ENCODE peak calls at places on chromosomes 7 and 10, in nine cellular contexts. One of them, this sample, is unnamed.

GRCh38 chr7:22325671-22326070 is 31.3 kb downstream of the RAPGEF5 start:
- DNase-seq in HL-60: no peak
- DNase-seq in left ventricle myocardium inferior: no peak
- DNase-seq in lung: no peak
- DNase-seq in naive thymus-derived CD4-positive, alpha-beta T cell: no peak
- DNase-seq in kidney epithelial cell: no peak
- DNase-seq in CD4-positive, CD25-positive, alpha-beta regulatory T cell: no peak
- DNase-seq in H7: no peak
- DNase-seq in GM23338: no peak
- DNase-seq in this sample: no peak

GRCh38 chr10:114024876-114025609 is 18.6 kb upstream of the ADRB1 start:
- DNase-seq in HL-60: peak; percentile 94
- DNase-seq in left ventricle myocardium inferior: no peak
- DNase-seq in lung: no peak
- DNase-seq in naive thymus-derived CD4-positive, alpha-beta T cell: peak; percentile 32
- DNase-seq in kidney epithelial cell: no peak
- DNase-seq in CD4-positive, CD25-positive, alpha-beta regulatory T cell: no peak
- DNase-seq in H7: no peak
- DNase-seq in GM23338: no peak
- DNase-seq in this sample: peak; percentile 20

GRCh38 chr7:35035511-35035921 is 1.8 kb downstream of the DPY19L1 start:
- DNase-seq in HL-60: no peak
- DNase-seq in left ventricle myocardium inferior: no peak
- DNase-seq in lung: no peak
- DNase-seq in naive thymus-derived CD4-positive, alpha-beta T cell: peak; percentile 29
- DNase-seq in kidney epithelial cell: no peak
- DNase-seq in CD4-positive, CD25-positive, alpha-beta regulatory T cell: peak; percentile 42
- DNase-seq in H7: peak; percentile 56
- DNase-seq in GM23338: peak; percentile 60
- DNase-seq in this sample: peak; percentile 54

GRCh38 chr7:131034166-131034881 is 293.4 kb upstream of the MKLN1 start:
- DNase-seq in HL-60: no peak
- DNase-seq in left ventricle myocardium inferior: no peak
- DNase-seq in lung: no peak
- DNase-seq in naive thymus-derived CD4-positive, alpha-beta T cell: no peak
- DNase-seq in kidney epithelial cell: no peak
- DNase-seq in CD4-positive, CD25-positive, alpha-beta regulatory T cell: no peak
- DNase-seq in H7: no peak
- DNase-seq in GM23338: no peak
- DNase-seq in this sample: no peak

GRCh38 chr10:73635781-73636180 is 5.5 kb downstream of the MYOZ1 start:
- DNase-seq in HL-60: no peak
- DNase-seq in left ventricle myocardium inferior: no peak
- DNase-seq in lung: no peak
- DNase-seq in naive thymus-derived CD4-positive, alpha-beta T cell: no peak
- DNase-seq in kidney epithelial cell: no peak
- DNase-seq in CD4-positive, CD25-positive, alpha-beta regulatory T cell: no peak
- DNase-seq in H7: peak; percentile 13
- DNase-seq in GM23338: no peak
- DNase-seq in this sample: no peak

GRCh38 chr7:148084138-148084537 is 506.4 kb upstream of the C7orf33 start:
- DNase-seq in HL-60: peak; percentile 45
- DNase-seq in left ventricle myocardium inferior: no peak
- DNase-seq in lung: no peak
- DNase-seq in naive thymus-derived CD4-positive, alpha-beta T cell: no peak
- DNase-seq in kidney epithelial cell: no peak
- DNase-seq in CD4-positive, CD25-positive, alpha-beta regulatory T cell: no peak
- DNase-seq in H7: peak; percentile 56
- DNase-seq in GM23338: peak; percentile 66
- DNase-seq in this sample: peak; percentile 19

GRCh38 chr10:110492069-110492782 is 5.5 kb upstream of the DUSP5 start:
- DNase-seq in HL-60: no peak
- DNase-seq in left ventricle myocardium inferior: no peak
- DNase-seq in lung: no peak
- DNase-seq in naive thymus-derived CD4-positive, alpha-beta T cell: no peak
- DNase-seq in kidney epithelial cell: no peak
- DNase-seq in CD4-positive, CD25-positive, alpha-beta regulatory T cell: no peak
- DNase-seq in H7: no peak
- DNase-seq in GM23338: no peak
- DNase-seq in this sample: no peak

GRCh38 chr7:37476428-37476827 is 27.8 kb upstream of the ELMO1 start:
- DNase-seq in HL-60: no peak
- DNase-seq in left ventricle myocardium inferior: no peak
- DNase-seq in lung: no peak
- DNase-seq in naive thymus-derived CD4-positive, alpha-beta T cell: no peak
- DNase-seq in kidney epithelial cell: no peak
- DNase-seq in CD4-positive, CD25-positive, alpha-beta regulatory T cell: no peak
- DNase-seq in H7: no peak
- DNase-seq in GM23338: no peak
- DNase-seq in this sample: no peak

GRCh38 chr7:31633894-31634494 is 53.0 kb upstream of the PPP1R17 start:
- DNase-seq in HL-60: peak; percentile 35
- DNase-seq in left ventricle myocardium inferior: no peak
- DNase-seq in lung: peak; percentile 44
- DNase-seq in naive thymus-derived CD4-positive, alpha-beta T cell: no peak
- DNase-seq in kidney epithelial cell: peak; percentile 9
- DNase-seq in CD4-positive, CD25-positive, alpha-beta regulatory T cell: no peak
- DNase-seq in H7: peak; percentile 66
- DNase-seq in GM23338: peak; percentile 86
- DNase-seq in this sample: peak; percentile 77

GRCh38 chr10:110274072-110274627 is 30.6 kb downstream of the SMNDC1 start:
- DNase-seq in HL-60: no peak
- DNase-seq in left ventricle myocardium inferior: no peak
- DNase-seq in lung: no peak
- DNase-seq in naive thymus-derived CD4-positive, alpha-beta T cell: no peak
- DNase-seq in kidney epithelial cell: no peak
- DNase-seq in CD4-positive, CD25-positive, alpha-beta regulatory T cell: no peak
- DNase-seq in H7: no peak
- DNase-seq in GM23338: peak; percentile 18
- DNase-seq in this sample: no peak

GRCh38 chr7:44945479-44945878 is 33.3 kb downstream of the MYO1G start:
- DNase-seq in HL-60: no peak
- DNase-seq in left ventricle myocardium inferior: no peak
- DNase-seq in lung: no peak
- DNase-seq in naive thymus-derived CD4-positive, alpha-beta T cell: no peak
- DNase-seq in kidney epithelial cell: no peak
- DNase-seq in CD4-positive, CD25-positive, alpha-beta regulatory T cell: no peak
- DNase-seq in H7: no peak
- DNase-seq in GM23338: no peak
- DNase-seq in this sample: no peak
- H3K27me3 ChIP-seq in HL-60: no peaks in the 10 kb centered on the region
- H3K27me3 ChIP-seq in left ventricle myocardium inferior: peaks cover 9% of the 10 kb centered on the region
- H3K27me3 ChIP-seq in lung: no peaks in the 10 kb centered on the region
- H3K27me3 ChIP-seq in naive thymus-derived CD4-positive, alpha-beta T cell: no peaks in the 10 kb centered on the region
- H3K27me3 ChIP-seq in kidney epithelial cell: no peaks in the 10 kb centered on the region
- H3K27me3 ChIP-seq in CD4-positive, CD25-positive, alpha-beta regulatory T cell: peaks cover 2% of the 10 kb centered on the region
- H3K27me3 ChIP-seq in H7: no peaks in the 10 kb centered on the region
- H3K27me3 ChIP-seq in GM23338: no peaks in the 10 kb centered on the region
- H3K27me3 ChIP-seq in this sample: no peaks in the 10 kb centered on the region

GRCh38 chr10:98119891-98120290 is 14.6 kb upstream of the R3HCC1L start:
- DNase-seq in HL-60: no peak
- DNase-seq in left ventricle myocardium inferior: no peak
- DNase-seq in lung: no peak
- DNase-seq in naive thymus-derived CD4-positive, alpha-beta T cell: no peak
- DNase-seq in kidney epithelial cell: no peak
- DNase-seq in CD4-positive, CD25-positive, alpha-beta regulatory T cell: no peak
- DNase-seq in H7: no peak
- DNase-seq in GM23338: no peak
- DNase-seq in this sample: no peak

GRCh38 chr10:98110356-98110755 is 24.1 kb upstream of the R3HCC1L start:
- DNase-seq in HL-60: no peak
- DNase-seq in left ventricle myocardium inferior: no peak
- DNase-seq in lung: no peak
- DNase-seq in naive thymus-derived CD4-positive, alpha-beta T cell: no peak
- DNase-seq in kidney epithelial cell: no peak
- DNase-seq in CD4-positive, CD25-positive, alpha-beta regulatory T cell: no peak
- DNase-seq in H7: no peak
- DNase-seq in GM23338: no peak
- DNase-seq in this sample: no peak

DNA sequence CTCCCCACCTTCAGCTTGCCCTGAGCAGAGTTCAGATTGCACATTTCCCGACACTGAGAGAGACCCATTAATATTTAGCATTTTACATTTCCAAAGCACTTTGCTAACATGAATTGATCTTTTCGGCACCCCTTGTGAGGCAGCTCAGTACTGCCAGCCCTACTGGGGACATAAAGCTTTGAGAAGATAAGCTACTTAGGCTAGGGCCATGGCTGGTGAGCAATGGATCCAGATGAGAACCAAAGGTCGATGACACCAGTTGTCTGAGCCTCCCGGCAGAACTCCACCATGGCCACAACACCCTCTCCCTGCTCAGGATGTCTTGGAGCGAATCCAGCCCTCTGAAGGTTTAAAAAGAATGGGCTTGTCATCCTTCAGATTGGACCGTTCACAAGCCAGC is 19.1 kb upstream of the R3HCC1L start:
- DNase-seq in HL-60: no peak
- DNase-seq in left ventricle myocardium inferior: no peak
- DNase-seq in lung: no peak
- DNase-seq in naive thymus-derived CD4-positive, alpha-beta T cell: no peak
- DNase-seq in kidney epithelial cell: no peak
- DNase-seq in CD4-positive, CD25-positive, alpha-beta regulatory T cell: no peak
- DNase-seq in H7: no peak
- DNase-seq in GM23338: no peak
- DNase-seq in this sample: no peak
- H3K27me3 ChIP-seq in HL-60: peaks cover 18% of the 10 kb centered on the region
- H3K27me3 ChIP-seq in left ventricle myocardium inferior: peaks cover 76% of the 10 kb centered on the region
- H3K27me3 ChIP-seq in lung: no peaks in the 10 kb centered on the region
- H3K27me3 ChIP-seq in naive thymus-derived CD4-positive, alpha-beta T cell: no peaks in the 10 kb centered on the region
- H3K27me3 ChIP-seq in kidney epithelial cell: peaks cover 2% of the 10 kb centered on the region
- H3K27me3 ChIP-seq in CD4-positive, CD25-positive, alpha-beta regulatory T cell: peaks cover 15% of the 10 kb centered on the region
- H3K27me3 ChIP-seq in H7: no peaks in the 10 kb centered on the region
- H3K27me3 ChIP-seq in GM23338: no peaks in the 10 kb centered on the region
- H3K27me3 ChIP-seq in this sample: peaks cover 4% of the 10 kb centered on the region

DNA sequence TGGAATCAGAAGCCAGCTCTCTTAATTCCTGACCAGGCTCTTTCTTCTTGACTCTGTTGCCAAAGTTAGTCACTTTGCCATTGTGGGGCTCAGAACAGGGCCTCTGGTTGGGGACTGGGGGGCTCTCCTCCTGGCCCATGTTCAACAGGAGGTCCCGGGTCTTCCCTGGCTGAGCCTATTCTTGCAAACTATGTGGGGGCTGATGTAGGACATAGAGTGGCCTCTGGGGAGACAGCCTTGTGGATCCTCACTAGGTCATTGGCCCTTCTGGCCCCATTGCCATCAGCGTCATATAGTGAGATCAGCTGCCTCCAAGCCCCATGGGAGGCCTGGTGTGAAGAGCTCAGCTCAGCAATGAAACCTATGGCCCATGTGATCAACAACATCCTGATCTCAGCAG is 77.6 kb upstream of the LEP start:
- DNase-seq in HL-60: no peak
- DNase-seq in left ventricle myocardium inferior: no peak
- DNase-seq in lung: no peak
- DNase-seq in naive thymus-derived CD4-positive, alpha-beta T cell: no peak
- DNase-seq in kidney epithelial cell: no peak
- DNase-seq in CD4-positive, CD25-positive, alpha-beta regulatory T cell: no peak
- DNase-seq in H7: no peak
- DNase-seq in GM23338: no peak
- DNase-seq in this sample: no peak
- H3K27me3 ChIP-seq in HL-60: peaks cover 30% of the 10 kb centered on the region
- H3K27me3 ChIP-seq in left ventricle myocardium inferior: peaks cover 100% of the 10 kb centered on the region
- H3K27me3 ChIP-seq in lung: no peaks in the 10 kb centered on the region
- H3K27me3 ChIP-seq in naive thymus-derived CD4-positive, alpha-beta T cell: peaks cover 30% of the 10 kb centered on the region
- H3K27me3 ChIP-seq in kidney epithelial cell: peaks cover 30% of the 10 kb centered on the region
- H3K27me3 ChIP-seq in CD4-positive, CD25-positive, alpha-beta regulatory T cell: peaks cover 9% of the 10 kb centered on the region
- H3K27me3 ChIP-seq in H7: peaks cover 66% of the 10 kb centered on the region
- H3K27me3 ChIP-seq in GM23338: peaks cover 70% of the 10 kb centered on the region
- H3K27me3 ChIP-seq in this sample: peaks cover 37% of the 10 kb centered on the region

GRCh38 chr7:149784251-149784608 is 10.8 kb upstream of the ZNF467 start:
- DNase-seq in HL-60: no peak
- DNase-seq in left ventricle myocardium inferior: no peak
- DNase-seq in lung: no peak
- DNase-seq in naive thymus-derived CD4-positive, alpha-beta T cell: no peak
- DNase-seq in kidney epithelial cell: no peak
- DNase-seq in CD4-positive, CD25-positive, alpha-beta regulatory T cell: no peak
- DNase-seq in H7: no peak
- DNase-seq in GM23338: no peak
- DNase-seq in this sample: no peak

GRCh38 chr7:149785402-149785801 is 12.0 kb upstream of the ZNF467 start:
- DNase-seq in HL-60: no peak
- DNase-seq in left ventricle myocardium inferior: no peak
- DNase-seq in lung: no peak
- DNase-seq in naive thymus-derived CD4-positive, alpha-beta T cell: no peak
- DNase-seq in kidney epithelial cell: no peak
- DNase-seq in CD4-positive, CD25-positive, alpha-beta regulatory T cell: no peak
- DNase-seq in H7: no peak
- DNase-seq in GM23338: no peak
- DNase-seq in this sample: no peak

GRCh38 chr7:149783386-149784250 is 10.2 kb upstream of the ZNF467 start:
- DNase-seq in HL-60: no peak
- DNase-seq in left ventricle myocardium inferior: no peak
- DNase-seq in lung: no peak
- DNase-seq in naive thymus-derived CD4-positive, alpha-beta T cell: no peak
- DNase-seq in kidney epithelial cell: no peak
- DNase-seq in CD4-positive, CD25-positive, alpha-beta regulatory T cell: no peak
- DNase-seq in H7: peak; percentile 90
- DNase-seq in GM23338: no peak
- DNase-seq in this sample: no peak

GRCh38 chr7:149787428-149788299 is 14.3 kb upstream of the ZNF467 start:
- DNase-seq in HL-60: peak; percentile 59
- DNase-seq in left ventricle myocardium inferior: no peak
- DNase-seq in lung: no peak
- DNase-seq in naive thymus-derived CD4-positive, alpha-beta T cell: no peak
- DNase-seq in kidney epithelial cell: no peak
- DNase-seq in CD4-positive, CD25-positive, alpha-beta regulatory T cell: no peak
- DNase-seq in H7: peak; percentile 89
- DNase-seq in GM23338: peak; percentile 58
- DNase-seq in this sample: no peak

GRCh38 chr7:149785983-149786382 is 12.6 kb upstream of the ZNF467 start:
- DNase-seq in HL-60: no peak
- DNase-seq in left ventricle myocardium inferior: no peak
- DNase-seq in lung: no peak
- DNase-seq in naive thymus-derived CD4-positive, alpha-beta T cell: no peak
- DNase-seq in kidney epithelial cell: no peak
- DNase-seq in CD4-positive, CD25-positive, alpha-beta regulatory T cell: no peak
- DNase-seq in H7: no peak
- DNase-seq in GM23338: no peak
- DNase-seq in this sample: no peak
- H3K27me3 ChIP-seq in HL-60: peaks cover 12% of the 10 kb centered on the region
- H3K27me3 ChIP-seq in left ventricle myocardium inferior: peaks cover 53% of the 10 kb centered on the region
- H3K27me3 ChIP-seq in lung: peaks cover 5% of the 10 kb centered on the region
- H3K27me3 ChIP-seq in naive thymus-derived CD4-positive, alpha-beta T cell: no peaks in the 10 kb centered on the region
- H3K27me3 ChIP-seq in kidney epithelial cell: peaks cover 53% of the 10 kb centered on the region
- H3K27me3 ChIP-seq in CD4-positive, CD25-positive, alpha-beta regulatory T cell: no peaks in the 10 kb centered on the region
- H3K27me3 ChIP-seq in H7: peaks cover 31% of the 10 kb centered on the region
- H3K27me3 ChIP-seq in GM23338: peaks cover 25% of the 10 kb centered on the region
- H3K27me3 ChIP-seq in this sample: peaks cover 15% of the 10 kb centered on the region

GRCh38 chr7:27141138-27141537 is 2.3 kb downstream of the HOXA5 start:
- DNase-seq in HL-60: no peak
- DNase-seq in left ventricle myocardium inferior: no peak
- DNase-seq in lung: no peak
- DNase-seq in naive thymus-derived CD4-positive, alpha-beta T cell: no peak
- DNase-seq in kidney epithelial cell: no peak
- DNase-seq in CD4-positive, CD25-positive, alpha-beta regulatory T cell: no peak
- DNase-seq in H7: no peak
- DNase-seq in GM23338: no peak
- DNase-seq in this sample: no peak
- H3K27me3 ChIP-seq in HL-60: peaks cover 3% of the 10 kb centered on the region
- H3K27me3 ChIP-seq in left ventricle myocardium inferior: peaks cover 100% of the 10 kb centered on the region
- H3K27me3 ChIP-seq in lung: no peaks in the 10 kb centered on the region
- H3K27me3 ChIP-seq in naive thymus-derived CD4-positive, alpha-beta T cell: peaks cover under 1% of the 10 kb centered on the region
- H3K27me3 ChIP-seq in kidney epithelial cell: peaks cover 2% of the 10 kb centered on the region
- H3K27me3 ChIP-seq in CD4-positive, CD25-positive, alpha-beta regulatory T cell: peaks cover 13% of the 10 kb centered on the region
- H3K27me3 ChIP-seq in H7: peaks cover 99% of the 10 kb centered on the region
- H3K27me3 ChIP-seq in GM23338: peaks cover 100% of the 10 kb centered on the region
- H3K27me3 ChIP-seq in this sample: peaks cover 9% of the 10 kb centered on the region

This sample was measured in small intestine.